ENCODE peak calls at places on chromosomes 1 and 21, in six cellular contexts. W is activated T-cell treated with anti-CD3 and anti-CD28 coated beads for 4 hours; X is DND-41; L is AG09309; U is non-pigmented ciliary epithelial cell; M is stimulated activated CD4-positive, alpha-beta T cell treated with anti-CD3 and anti-CD28 coated beads, Interleukin-2, amount 100 ng/mL, for 24 hours. O is an unnamed sample.

GRCh38 chr1:223652436-223652901 is 13.0 kb downstream of the CAPN8 start:
- DNase-seq in L (peak; percentile 3), X (peak; percentile 84), M (no peak), W (no peak), U (no peak), O (no peak)

GRCh38 chr1:228058981-228059535 is 23.4 kb upstream of the ARF1 start:
- DNase-seq in W (peak; percentile 15), U (no peak), L (no peak), X (no peak), M (peak; percentile 34), O (no peak)

GRCh38 chr21:28827422-28827821 is 165.3 kb downstream of the LTN1 start:
- DNase-seq in X (no peak), M (no peak), U (peak; percentile 13), L (peak; percentile 43), W (no peak), O (no peak)

GRCh38 chr1:93749894-93750301 is 68.3 kb upstream of the BCAR3 start:
- DNase-seq in X (peak; percentile 79), W (no peak), M (no peak), U (no peak), L (no peak), O (no peak)

GRCh38 chr1:81689531-81689941 is 111.2 kb upstream of the ADGRL2 start:
- DNase-seq in X (no peak), M (no peak), L (no peak), W (no peak), U (peak; percentile 60), O (no peak)

GRCh38 chr1:87800006-87800405 is 471.3 kb downstream of the LMO4 start:
- DNase-seq in M (no peak), L (no peak), U (no peak), W (no peak), X (no peak), O (no peak)

GRCh38 chr1:162171078-162171477 is 101.6 kb downstream of the NOS1AP start:
- DNase-seq in M (no peak), W (no peak), X (no peak), U (no peak), L (no peak), O (no peak)

GRCh38 chr1:191206808-191207207 is 729.1 kb upstream of the BRINP3 start:
- DNase-seq in W (no peak), M (no peak), U (no peak), X (no peak), L (no peak), O (no peak)

GRCh38 chr1:105172803-105173202 is 1423.1 kb downstream of the AMY1C start:
- DNase-seq in W (no peak), M (no peak), X (no peak), L (no peak), U (no peak), O (no peak)

GRCh38 chr1:91012196-91012595 is 9.6 kb downstream of the ZNF644 start:
- DNase-seq in W (no peak), L (no peak), U (no peak), X (no peak), M (no peak), O (no peak)

GRCh38 chr1:53038565-53038964 is 23.4 kb upstream of the PODN start:
- DNase-seq in U (no peak), M (no peak), L (no peak), X (no peak), W (no peak), O (no peak)

GRCh38 chr1:14787604-14788003 is 189.1 kb downstream of the KAZN start:
- DNase-seq in U (no peak), M (no peak), L (no peak), X (peak; percentile 21), W (no peak), O (no peak)

GRCh38 chr1:16973215-16973614 is 7.2 kb downstream of the MFAP2 start:
- DNase-seq in L (no peak), X (no peak), W (no peak), U (no peak), M (no peak), O (no peak)

GRCh38 chr1:61053712-61054608 is 28.4 kb upstream of the NFIA start:
- DNase-seq in W (no peak), M (peak; percentile 29), L (no peak), X (no peak), U (no peak), O (peak; percentile 77)

GRCh38 chr1:57033222-57034019 is 67.6 kb upstream of the C8B start:
- DNase-seq in W (no peak), U (no peak), M (no peak), X (no peak), L (no peak), O (no peak)

GRCh38 chr1:228168563-228169270 is 3.1 kb downstream of the IBA57 start:
- DNase-seq in M (no peak), W (no peak), U (no peak), L (no peak), X (no peak), O (no peak)

GRCh38 chr1:67708606-67709005 is 23.6 kb downstream of the GADD45A start:
- DNase-seq in W (no peak), L (no peak), U (no peak), M (no peak), X (no peak), O (no peak)

GRCh38 chr1:65940131-65940530 is 147.4 kb downstream of the PDE4B start:
- DNase-seq in M (no peak), X (no peak), U (no peak), W (no peak), L (no peak), O (no peak)

GRCh38 chr1:89276690-89277089 is 4.0 kb upstream of the GBP5 start:
- DNase-seq in X (no peak), M (no peak), U (no peak), W (no peak), L (no peak), O (no peak)

GRCh38 chr1:218424528-218424927 is 79.4 kb downstream of the TGFB2 start:
- DNase-seq in M (no peak), W (no peak), X (no peak), L (no peak), U (no peak), O (no peak)

GRCh38 chr1:164579346-164579745 is 20.4 kb downstream of the PBX1 start:
- DNase-seq in U (no peak), X (no peak), M (no peak), L (no peak), W (no peak), O (no peak)

GRCh38 chr1:51192213-51192843 is 43.7 kb upstream of the RNF11 start:
- DNase-seq in X (peak; percentile 73), W (peak; percentile 44), U (peak; percentile 34), L (peak; percentile 63), M (peak; percentile 69), O (peak; percentile 67)

GRCh38 chr1:71577451-71578131 is 496.8 kb upstream of the ZRANB2 start:
- DNase-seq in U (no peak), L (no peak), M (no peak), X (no peak), W (no peak), O (no peak)

GRCh38 chr1:80534606-80535360 is 1266.0 kb upstream of the ADGRL2 start:
- DNase-seq in X (no peak), W (no peak), M (no peak), L (no peak), U (peak; percentile 4), O (no peak)

GRCh38 chr1:156090138-156090821 is 8.0 kb upstream of the MEX3A start:
- DNase-seq in W (no peak), U (no peak), L (no peak), M (no peak), X (no peak), O (no peak)

GRCh38 chr1:181089777-181090505 is 1.4 kb downstream of the IER5 start:
- DNase-seq in W (peak; percentile 63), X (peak; percentile 76), M (peak; percentile 73), U (no peak), L (no peak), O (peak; percentile 74)

GRCh38 chr1:245180496-245180895 is 25.7 kb downstream of the KIF26B start:
- DNase-seq in M (no peak), U (no peak), W (no peak), X (peak; percentile 37), L (no peak), O (no peak)

GRCh38 chr1:222310830-222311229 is 237.1 kb downstream of the HHIPL2 start:
- DNase-seq in U (no peak), L (no peak), W (no peak), M (no peak), X (no peak), O (peak; percentile 26)

GRCh38 chr1:185338719-185339622 is 21.9 kb upstream of the IVNS1ABP start:
- DNase-seq in L (peak; percentile 28), U (no peak), X (peak; percentile 86), W (no peak), M (peak; percentile 17), O (no peak)

GRCh38 chr1:228336308-228337030 is 70.2 kb downstream of the TRIM11 start:
- DNase-seq in M (no peak), X (no peak), W (no peak), L (no peak), U (no peak), O (peak; percentile 7)

GRCh38 chr1:50604580-50604979 is 181.3 kb upstream of the DMRTA2 start:
- DNase-seq in W (no peak), U (no peak), M (no peak), L (no peak), X (no peak), O (no peak)

GRCh38 chr1:160204526-160205241 is 500 bp upstream of the PEA15 start:
- DNase-seq in W (no peak), U (no peak), M (no peak), L (no peak), X (no peak), O (no peak)

GRCh38 chr1:231106347-231106746 is 55.5 kb upstream of the TRIM67 start:
- DNase-seq in U (peak; percentile 84), X (no peak), M (no peak), L (peak; percentile 46), W (no peak), O (no peak)

O was measured in heart right ventricle.